ENCODE peak calls at places on chromosome 17, in seven cellular contexts. W is EH, J is OCI-LY7, O is RPMI8226, R is iPS DF 19.7, F is EL, K is GM23248. H is an unnamed sample.

GRCh38 chr17:69949931-69950330 is 125.1 kb upstream of the KCNJ16 start:
- DNase-seq in W (no peak), J (no peak), O (no peak), R (no peak), F (no peak), K (no peak), H (no peak)

GRCh38 chr17:51128089-51128488 is 7.4 kb upstream of the SPAG9 start:
- DNase-seq in W (peak; percentile 32), J (no peak), O (peak; percentile 48), R (no peak), F (no peak), K (peak; percentile 39), H (no peak)

GRCh38 chr17:37702605-37703004 is 42.3 kb downstream of the HNF1B start:
- DNase-seq in W (peak; percentile 83), J (no peak), O (no peak), R (no peak), F (peak; percentile 87), K (peak; percentile 74), H (peak; percentile 88)

GRCh38 chr17:41008811-41009210 is at the start of gene KRTAP3-1:
- DNase-seq in W (no peak), J (no peak), O (peak; percentile 44), R (no peak), F (no peak), K (no peak), H (no peak)

GRCh38 chr17:16449121-16449570 is 33.8 kb downstream of the TRPV2 start:
- DNase-seq in W (peak; percentile 44), J (no peak), O (no peak), R (no peak), F (peak; percentile 40), K (peak; percentile 80), H (no peak)

GRCh38 chr17:77285594-77286390 is 145.0 kb downstream of the SEC14L1 start:
- DNase-seq in W (peak; percentile 98), J (no peak), O (no peak), R (no peak), F (peak; percentile 97), K (peak; percentile 98), H (peak; percentile 82)

GRCh38 chr17:64073771-64074703 is 53.6 kb upstream of the ICAM2 start:
- DNase-seq in W (no peak), J (peak; percentile 95), O (peak; percentile 82), R (no peak), F (no peak), K (peak; percentile 1), H (no peak)

GRCh38 chr17:19398301-19399181 is 11.6 kb upstream of the MFAP4 start:
- DNase-seq in W (peak; percentile 24), J (no peak), O (no peak), R (no peak), F (peak; percentile 36), K (peak; percentile 41), H (peak; percentile 37)

GRCh38 chr17:34616148-34616547 is 36.8 kb downstream of the TMEM132E start:
- DNase-seq in W (no peak), J (no peak), O (no peak), R (no peak), F (no peak), K (no peak), H (no peak)

GRCh38 chr17:80512233-80512632 is 32.4 kb upstream of the RPTOR start:
- DNase-seq in W (peak; percentile 82), J (no peak), O (no peak), R (no peak), F (peak; percentile 86), K (peak; percentile 91), H (no peak)

GRCh38 chr17:55806745-55807466 is 56.1 kb downstream of the PCTP start:
- DNase-seq in W (no peak), J (no peak), O (no peak), R (no peak), F (no peak), K (no peak), H (no peak)

GRCh38 chr17:77831497-77832179 is 126.9 kb upstream of the TNRC6C start:
- DNase-seq in W (peak; percentile 75), J (no peak), O (no peak), R (no peak), F (peak; percentile 62), K (peak; percentile 91), H (no peak)

GRCh38 chr17:76150712-76151622 is 9.9 kb upstream of the FOXJ1 start:
- DNase-seq in W (no peak), J (no peak), O (no peak), R (no peak), F (no peak), K (no peak), H (no peak)

GRCh38 chr17:37520174-37520573 is 30.5 kb downstream of the DUSP14 start:
- DNase-seq in W (no peak), J (no peak), O (no peak), R (no peak), F (no peak), K (no peak), H (no peak)

GRCh38 chr17:28916302-28916934 is 13.5 kb upstream of the DHRS13 start:
- DNase-seq in W (peak; percentile 52), J (peak; percentile 62), O (peak; percentile 49), R (no peak), F (no peak), K (peak; percentile 67), H (no peak)

GRCh38 chr17:8741771-8742170 is 2.9 kb downstream of the CCDC42 start:
- DNase-seq in W (no peak), J (no peak), O (no peak), R (no peak), F (no peak), K (no peak), H (no peak)

GRCh38 chr17:9256944-9257629 is 235.8 kb downstream of the NTN1 start:
- DNase-seq in W (peak; percentile 64), J (no peak), O (no peak), R (no peak), F (no peak), K (peak; percentile 47), H (no peak)

GRCh38 chr17:36183001-36183810 is 6.8 kb upstream of the TBC1D3B start:
- DNase-seq in W (peak; percentile 70), J (no peak), O (no peak), R (no peak), F (peak; percentile 66), K (peak; percentile 97), H (peak; percentile 72)

GRCh38 chr17:66747561-66748275 is 87.2 kb upstream of the CACNG5 start:
- DNase-seq in W (peak; percentile 59), J (no peak), O (no peak), R (no peak), F (peak; percentile 80), K (peak; percentile 94), H (peak; percentile 72)

GRCh38 chr17:81322271-81323082 is 27.4 kb upstream of the SLC38A10 start:
- DNase-seq in W (peak; percentile 22), J (peak; percentile 68), O (peak; percentile 59), R (no peak), F (peak; percentile 26), K (peak; percentile 51), H (no peak)

GRCh38 chr17:13036776-13037175 is 18.9 kb upstream of the ELAC2 start:
- DNase-seq in W (peak; percentile 18), J (no peak), O (no peak), R (no peak), F (peak; percentile 21), K (peak; percentile 20), H (no peak)